ENCODE peak calls at places on chromosomes 5 and 9, in seven cellular contexts. E, F, A, U, L, V and G are unnamed samples.

GRCh38 chr9:110971234-110971633 is 67.0 kb downstream of the LPAR1 start:
- DNase-seq in V (no peak), F (no peak), E (no peak), L (no peak), U (no peak), A (no peak), G (no peak)

GRCh38 chr5:88761269-88761880 is 121.6 kb downstream of the MEF2C start:
- DNase-seq in A (no peak), V (no peak), U (no peak), L (peak), F (peak), E (no peak), G (no peak)

GRCh38 chr5:42057254-42057690 is 132.2 kb downstream of the FBXO4 start:
- DNase-seq in A (peak), E (peak), U (peak), L (peak), F (peak), V (peak), G (peak)

GRCh38 chr9:108434036-108434435 is 421.8 kb downstream of the ACTL7B start:
- DNase-seq in U (no peak), V (no peak), E (no peak), A (no peak), L (no peak), F (no peak), G (no peak)

GRCh38 chr9:82799300-82799699 is 263.6 kb downstream of the RASEF start:
- DNase-seq in E (no peak), L (no peak), V (no peak), U (no peak), F (no peak), A (no peak), G (no peak)

GRCh38 chr5:61357745-61358144 is 25.7 kb downstream of the ZSWIM6 start:
- DNase-seq in A (no peak), F (peak), V (no peak), E (no peak), L (peak), U (no peak), G (no peak)

GRCh38 chr5:170606939-170607338 is 103.1 kb downstream of the KCNIP1 start:
- DNase-seq in F (no peak), L (no peak), V (no peak), A (no peak), E (no peak), U (no peak), G (no peak)

GRCh38 chr9:98280162-98280561 is 24.7 kb upstream of the TBC1D2 start:
- DNase-seq in E (no peak), F (no peak), A (no peak), L (no peak), U (no peak), V (no peak), G (no peak)

GRCh38 chr9:89427621-89428221 is 70.2 kb downstream of the SEMA4D start:
- DNase-seq in E (no peak), A (no peak), L (no peak), V (no peak), U (no peak), F (no peak), G (no peak)

GRCh38 chr5:35436441-35437057 is 181.1 kb upstream of the SPEF2 start:
- DNase-seq in E (peak), F (peak), U (peak), A (peak), V (no peak), L (peak), G (peak)

GRCh38 chr5:169827769-169828168 is 152.5 kb downstream of the INSYN2B start:
- DNase-seq in L (no peak), V (no peak), U (no peak), E (peak), F (no peak), A (peak), G (no peak)

GRCh38 chr5:158644301-158644700 is 455.4 kb downstream of the EBF1 start:
- DNase-seq in E (no peak), A (no peak), F (no peak), L (no peak), V (no peak), U (no peak), G (no peak)

GRCh38 chr5:154937186-154937717 is 759 bp downstream of the GEMIN5 start:
- DNase-seq in V (no peak), A (peak), E (peak), L (no peak), F (peak), U (no peak), G (no peak)

GRCh38 chr5:62650197-62650596 is 71.6 kb downstream of the LRRC70 start:
- DNase-seq in A (peak), L (no peak), F (no peak), U (no peak), E (no peak), V (no peak), G (no peak)

GRCh38 chr9:89219637-89220036 is 41.0 kb upstream of the SHC3 start:
- DNase-seq in A (no peak), L (peak), V (no peak), F (no peak), U (peak), E (no peak), G (no peak)

GRCh38 chr9:126624912-126625311 is 11.2 kb downstream of the LMX1B start:
- DNase-seq in U (no peak), V (no peak), F (no peak), L (no peak), A (no peak), E (no peak), G (no peak)

GRCh38 chr9:70609542-70610286 is 195.3 kb upstream of the KLF9 start:
- DNase-seq in V (no peak), L (no peak), F (peak), E (no peak), A (peak), U (no peak), G (no peak)

GRCh38 chr5:173563246-173563645 is 53.2 kb downstream of the BOD1 start:
- DNase-seq in A (no peak), U (no peak), E (no peak), V (no peak), F (no peak), L (no peak), G (no peak)

GRCh38 chr5:180178516-180179398 is 30.3 kb downstream of the RASGEF1C start:
- DNase-seq in L (no peak), F (no peak), E (no peak), U (no peak), A (no peak), V (no peak), G (no peak)

GRCh38 chr9:37390759-37391158 is 31.7 kb upstream of the GRHPR start:
- DNase-seq in U (peak), A (no peak), L (peak), F (peak), V (no peak), E (peak), G (no peak)

GRCh38 chr5:159913048-159913447 is 3.2 kb upstream of the ADRA1B start:
- DNase-seq in L (no peak), E (no peak), U (no peak), F (peak), A (peak), V (no peak), G (no peak)

DNA sequence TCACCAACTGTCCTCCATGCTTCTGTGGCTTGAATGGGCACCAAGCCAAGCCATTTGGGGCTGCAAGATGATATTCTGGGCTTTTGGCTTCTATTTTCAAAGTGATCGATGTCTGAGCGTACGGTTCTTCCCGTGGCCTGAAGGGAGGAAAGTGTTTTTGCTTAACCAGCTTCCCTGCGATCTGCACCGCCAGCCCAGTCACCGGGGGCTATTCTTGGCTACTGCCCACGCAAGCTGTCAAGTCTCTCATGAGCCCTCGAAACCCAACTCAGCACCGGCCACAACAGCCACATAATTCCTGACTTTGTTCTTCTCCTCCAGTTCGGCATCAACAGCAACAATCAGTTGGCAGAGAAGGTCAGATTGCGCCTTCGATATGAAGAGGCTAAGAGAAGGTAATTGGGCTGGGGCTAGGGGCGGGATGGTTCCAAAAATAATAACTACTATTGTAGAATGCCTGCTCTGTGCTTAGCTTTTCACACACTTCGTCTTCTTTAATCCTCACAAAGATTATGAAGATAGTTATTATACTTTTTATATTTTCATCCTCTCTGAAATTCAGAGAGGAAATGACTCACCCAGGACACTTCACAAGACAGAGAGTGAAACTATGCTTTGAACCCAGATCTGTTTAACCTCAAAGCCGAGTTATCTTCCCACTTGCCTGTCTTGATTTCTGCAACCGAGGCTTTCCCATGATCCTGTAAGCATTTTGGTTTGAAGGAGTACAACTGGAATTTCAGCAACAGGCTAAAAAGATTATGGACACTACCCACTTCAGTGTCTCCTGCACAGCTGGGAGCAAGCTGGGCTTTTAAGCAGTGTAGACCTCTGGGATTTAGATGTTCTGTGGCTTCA is 76.4 kb upstream of the RARS1 start:
- DNase-seq in E (peak), U (peak), A (peak), F (peak), L (peak), V (no peak), G (peak)
- H3K4me3 ChIP-seq in E (no peak), U (peak), A (no peak), F (no peak), L (no peak), V (no peak), G (peak)

DNA sequence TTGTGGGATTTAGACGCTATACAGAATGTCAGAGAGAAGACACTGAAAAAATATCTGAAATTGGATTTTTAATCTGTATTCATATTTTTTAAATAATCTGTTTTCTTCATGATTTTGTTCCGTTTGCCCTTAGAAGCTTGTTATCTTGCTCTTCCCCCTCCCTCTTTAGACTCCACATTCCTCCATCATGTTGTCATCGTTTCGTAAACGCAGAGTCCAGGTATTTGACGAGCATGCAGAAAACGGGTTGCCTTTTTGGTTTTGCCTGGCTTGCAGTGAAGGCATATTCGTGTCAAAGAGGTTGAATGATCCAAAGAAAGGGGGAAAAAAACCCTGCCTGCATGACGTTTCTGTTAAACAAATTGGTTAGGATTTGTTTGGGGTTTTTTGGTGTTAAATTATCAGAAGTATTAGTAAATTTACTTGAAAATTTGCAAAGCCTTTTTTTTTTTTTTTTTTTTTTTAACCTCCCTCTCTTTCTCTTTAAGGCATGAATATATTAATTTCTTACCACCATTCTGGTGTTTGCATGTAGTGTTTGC is 2.9 kb downstream of the SPTAN1 start:
- DNase-seq in F (peak), A (peak), V (no peak), L (no peak), E (peak), U (no peak), G (no peak)
- H3K4me3 ChIP-seq in F (peak), A (peak), V (peak), L (no peak), E (no peak), U (no peak), G (no peak)

GRCh38 chr5:75460947-75461346 is 50.5 kb downstream of the CERT1 start:
- DNase-seq in L (peak), V (no peak), U (no peak), F (no peak), A (no peak), E (no peak), G (no peak)
- H3K4me3 ChIP-seq in L (no peak), V (no peak), U (no peak), F (no peak), A (no peak), E (no peak), G (no peak)

GRCh38 chr9:136239135-136239962 is 6.3 kb downstream of the QSOX2 start:
- DNase-seq in V (no peak), A (no peak), L (no peak), E (no peak), F (no peak), U (no peak), G (no peak)

GRCh38 chr9:136242248-136242647 is 3.4 kb downstream of the QSOX2 start:
- DNase-seq in A (no peak), F (no peak), E (no peak), V (no peak), L (no peak), U (no peak), G (no peak)

GRCh38 chr9:136241540-136241939 is 4.1 kb downstream of the QSOX2 start:
- DNase-seq in V (no peak), U (no peak), L (no peak), A (no peak), F (no peak), E (no peak), G (no peak)

GRCh38 chr9:136239963-136240330 is 5.7 kb downstream of the QSOX2 start:
- DNase-seq in L (peak), V (no peak), E (no peak), A (no peak), U (peak), F (no peak), G (no peak)

GRCh38 chr9:136240941-136241340 is 4.7 kb downstream of the QSOX2 start:
- DNase-seq in E (no peak), A (no peak), V (no peak), F (no peak), L (no peak), U (no peak), G (no peak)
- H3K4me3 ChIP-seq in E (no peak), A (no peak), V (no peak), F (no peak), L (no peak), U (no peak), G (no peak)

DNA sequence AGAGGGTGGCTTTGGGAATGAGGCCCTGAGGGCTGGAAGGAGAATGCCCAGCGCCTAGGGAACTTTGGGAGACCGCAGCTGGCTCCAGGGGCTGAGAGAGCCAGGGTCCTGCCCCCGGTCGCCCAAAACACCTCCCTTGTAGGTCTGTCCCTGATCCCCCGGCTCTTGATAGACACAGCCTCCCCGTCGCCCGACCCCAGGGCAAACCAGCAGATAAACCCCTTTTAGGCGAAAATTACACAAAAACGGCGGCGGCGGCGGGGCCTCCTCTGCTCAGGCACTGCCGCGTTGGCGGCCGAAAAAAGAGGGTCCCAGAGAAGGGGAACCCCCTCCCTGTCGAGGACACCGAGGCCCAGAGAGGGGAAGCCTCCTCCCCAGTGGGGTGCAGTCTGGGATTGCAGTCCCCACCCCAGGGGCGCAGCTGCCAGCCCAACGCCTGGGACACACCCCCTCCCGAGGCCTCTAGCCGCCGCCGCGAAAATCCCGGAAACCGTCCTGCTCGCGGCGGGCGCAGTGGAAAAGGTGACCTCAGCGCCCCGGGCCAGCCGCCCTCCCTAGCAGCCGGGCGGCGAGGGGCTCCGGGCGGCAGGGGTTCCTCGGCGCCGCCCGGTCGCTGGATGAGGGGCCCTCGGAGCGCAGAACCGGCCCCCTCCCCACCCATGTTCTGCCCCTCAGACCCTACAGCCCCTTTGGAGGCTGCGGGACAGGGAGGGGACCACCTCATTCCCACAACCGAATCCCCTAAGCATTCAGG is 3.1 kb upstream of the BARX1 start:
- DNase-seq in U (no peak), F (no peak), A (no peak), E (peak), V (no peak), L (no peak), G (no peak)
- H3K4me3 ChIP-seq in U (peak), F (no peak), A (no peak), E (peak), V (no peak), L (no peak), G (peak)

GRCh38 chr5:2756211-2756746 is 4.8 kb upstream of the IRX2 start:
- DNase-seq in E (peak), A (peak), L (no peak), F (peak), U (no peak), V (no peak), G (no peak)

GRCh38 chr5:2757563-2758311 is 6.3 kb upstream of the IRX2 start:
- DNase-seq in E (no peak), U (no peak), V (no peak), A (peak), F (peak), L (no peak), G (no peak)

GRCh38 chr5:2755371-2755715 is 3.9 kb upstream of the IRX2 start:
- DNase-seq in E (no peak), F (no peak), U (no peak), L (no peak), V (no peak), A (no peak), G (peak)

GRCh38 chr5:2755811-2756210 is 4.3 kb upstream of the IRX2 start:
- DNase-seq in F (peak), E (peak), A (peak), V (no peak), L (no peak), U (no peak), G (no peak)

GRCh38 chr5:2756764-2757163 is 5.3 kb upstream of the IRX2 start:
- DNase-seq in L (no peak), U (no peak), E (peak), V (no peak), A (peak), F (peak), G (no peak)
- H3K4me3 ChIP-seq in L (no peak), U (no peak), E (peak), V (peak), A (peak), F (peak), G (no peak)

DNA sequence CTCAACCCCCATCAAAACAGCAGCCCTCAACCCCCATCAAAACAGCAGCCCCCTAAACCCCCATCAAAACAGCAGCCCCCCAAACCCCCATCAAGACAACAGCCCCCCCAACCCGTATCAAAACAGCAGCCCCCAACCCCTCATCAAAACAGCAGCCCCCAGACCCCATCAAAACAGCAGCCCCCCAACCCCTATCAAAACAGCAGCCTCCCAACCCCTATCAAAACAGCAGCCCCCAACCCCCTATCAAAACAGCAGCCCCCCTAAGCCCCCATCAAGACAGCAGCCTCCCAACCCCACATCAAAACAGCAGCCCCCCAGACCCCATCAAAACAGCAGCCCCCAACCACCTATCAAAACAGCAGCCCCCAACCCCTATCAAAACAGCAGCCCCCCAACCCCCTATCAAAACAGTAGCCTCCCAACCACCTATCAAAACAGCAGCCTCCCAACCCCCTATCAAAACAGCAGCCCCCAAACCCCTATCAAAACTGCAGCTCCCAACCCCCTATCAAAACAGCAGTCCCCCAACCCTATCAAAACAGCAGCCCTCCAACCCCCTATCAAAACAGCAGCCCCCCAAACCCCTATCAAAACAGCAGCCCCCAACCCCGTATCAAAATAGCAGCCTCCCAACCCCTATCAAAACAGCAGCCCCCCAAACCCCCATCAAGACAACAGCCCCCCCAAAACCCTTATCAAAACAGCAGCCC is 1.2 kb downstream of the TPPP start:
- DNase-seq in E (no peak), V (no peak), U (no peak), F (no peak), L (no peak), A (no peak), G (no peak)
- H3K4me3 ChIP-seq in E (no peak), V (no peak), U (peak), F (peak), L (no peak), A (no peak), G (no peak)

GRCh38 chr5:68171101-68171558 is 44.4 kb upstream of the PIK3R1 start:
- DNase-seq in V (no peak), U (no peak), E (no peak), L (no peak), A (peak), F (no peak), G (no peak)
- H3K4me3 ChIP-seq in V (no peak), U (no peak), E (no peak), L (no peak), A (peak), F (no peak), G (no peak)

GRCh38 chr5:141604318-141604717 is 14.5 kb downstream of the DIAPH1 start:
- DNase-seq in L (no peak), E (no peak), V (peak), U (no peak), F (peak), A (peak), G (no peak)
- H3K4me3 ChIP-seq in L (no peak), E (no peak), V (no peak), U (no peak), F (no peak), A (peak), G (peak)